ENCODE peak calls at places on chromosome 16, in ten cellular contexts. R, K, Q, X, S, Y, F, N, B and J are unnamed samples.

GRCh38 chr16:16144416-16144815 is 78.9 kb downstream of the ABCC6 start:
- DNase-seq in R (no peak), Q (no peak), Y (no peak), F (no peak), B (no peak), K (no peak), S (no peak), N (no peak), X (no peak), J (no peak)

GRCh38 chr16:57541754-57542435 is 548 bp upstream of the ADGRG5 start:
- DNase-seq in S (peak), X (peak), R (no peak), Y (no peak), Q (no peak), K (no peak), B (no peak), N (no peak), F (no peak), J (no peak)

GRCh38 chr16:1960665-1961630 is 1.6 kb downstream of the NDUFB10 start:
- DNase-seq in K (no peak), F (no peak), Y (no peak), B (no peak), S (no peak), Q (peak), N (no peak), X (peak), R (no peak), J (no peak)

GRCh38 chr16:11857161-11857560 is 5.8 kb upstream of the RSL1D1 start:
- DNase-seq in S (no peak), K (no peak), X (no peak), B (no peak), F (no peak), Y (no peak), R (no peak), Q (no peak), N (no peak), J (no peak)

GRCh38 chr16:58464047-58464915 is 35.7 kb upstream of the NDRG4 start:
- DNase-seq in K (no peak), S (no peak), Y (peak), Q (no peak), X (peak), B (no peak), N (no peak), F (no peak), R (no peak), J (no peak)

GRCh38 chr16:76106647-76107046 is 170.6 kb upstream of the CNTNAP4 start:
- DNase-seq in S (no peak), Y (no peak), F (no peak), X (no peak), B (no peak), Q (no peak), N (no peak), K (no peak), R (no peak), J (no peak)

GRCh38 chr16:66800856-66801255 is 528 bp downstream of the TERB1 start:
- DNase-seq in S (no peak), F (no peak), X (peak), Q (no peak), R (no peak), N (no peak), B (no peak), Y (no peak), K (no peak), J (no peak)

GRCh38 chr16:1498899-1499676 is 5.9 kb downstream of the TELO2 start:
- DNase-seq in S (no peak), Q (no peak), X (no peak), Y (no peak), K (no peak), N (no peak), F (no peak), B (no peak), R (no peak), J (no peak)

GRCh38 chr16:48184681-48185080 is 28.9 kb upstream of the ABCC12 start:
- DNase-seq in R (no peak), Q (no peak), K (no peak), Y (no peak), N (no peak), X (no peak), S (no peak), F (no peak), B (no peak), J (no peak)

GRCh38 chr16:674968-675883 is at the start of gene RHBDL1:
- DNase-seq in B (peak), Q (no peak), S (no peak), X (peak), Y (no peak), K (no peak), N (no peak), F (no peak), R (no peak), J (no peak)

GRCh38 chr16:57609541-57610401 is 18.7 kb upstream of the ADGRG1 start:
- DNase-seq in Q (peak), B (no peak), N (peak), X (peak), S (no peak), Y (peak), F (peak), R (no peak), K (no peak), J (no peak)

GRCh38 chr16:67013823-67014640 is 14.9 kb upstream of the CBFB start:
- DNase-seq in K (no peak), S (peak), F (peak), Y (peak), B (peak), N (peak), R (peak), Q (peak), X (peak), J (no peak)

GRCh38 chr16:8866884-8867482 is 1.8 kb downstream of the CARHSP1 start:
- DNase-seq in N (no peak), X (no peak), R (no peak), F (no peak), Y (no peak), Q (no peak), S (no peak), K (no peak), B (peak), J (no peak)

GRCh38 chr16:68368602-68368944 is 57.8 kb downstream of the PRMT7 start:
- DNase-seq in Q (no peak), B (no peak), N (no peak), R (no peak), Y (no peak), F (no peak), S (no peak), X (no peak), K (no peak), J (no peak)

GRCh38 chr16:65426484-65426883 is 304.6 kb upstream of the CDH11 start:
- DNase-seq in X (no peak), B (no peak), Q (no peak), K (no peak), S (no peak), N (no peak), Y (no peak), F (no peak), R (no peak), J (no peak)

GRCh38 chr16:54326266-54326662 is 39.7 kb upstream of the IRX3 start:
- DNase-seq in Q (no peak), F (no peak), B (no peak), N (no peak), R (no peak), X (no peak), K (no peak), S (no peak), Y (no peak), J (no peak)

GRCh38 chr16:16780588-16780987 is 401.6 kb downstream of the NPIPA7 start:
- DNase-seq in K (no peak), N (no peak), Y (no peak), Q (no peak), X (peak), S (no peak), F (no peak), R (no peak), B (no peak), J (no peak)

GRCh38 chr16:82033006-82033405 is 2.0 kb upstream of the HSD17B2 start:
- DNase-seq in K (no peak), S (no peak), F (peak), X (no peak), R (no peak), Y (no peak), N (peak), Q (no peak), B (no peak), J (no peak)

GRCh38 chr16:69315486-69316311 is 4.5 kb downstream of the VPS4A start:
- DNase-seq in Q (no peak), F (no peak), S (no peak), K (no peak), R (no peak), Y (no peak), B (peak), X (no peak), N (no peak), J (no peak)

GRCh38 chr16:54930034-54930938 is at the start of gene IRX5:
- DNase-seq in Y (peak), B (peak), X (peak), S (peak), F (peak), N (peak), K (peak), R (peak), Q (no peak), J (peak)

GRCh38 chr16:85028638-85029412 is 1.2 kb downstream of the KIAA0513 start:
- DNase-seq in F (no peak), X (peak), Q (peak), K (no peak), B (peak), N (peak), R (no peak), Y (peak), S (no peak), J (no peak)

GRCh38 chr16:24152826-24153225 is 103.3 kb upstream of the CACNG3 start:
- DNase-seq in K (no peak), Y (no peak), Q (no peak), R (no peak), S (no peak), X (no peak), B (no peak), N (no peak), F (no peak), J (no peak)

GRCh38 chr16:19710991-19711545 is 7.0 kb downstream of the KNOP1 start:
- DNase-seq in N (no peak), S (no peak), B (no peak), Q (no peak), F (no peak), Y (no peak), K (no peak), X (no peak), R (no peak), J (no peak)

GRCh38 chr16:84608281-84608680 is 9.6 kb downstream of the COTL1 start:
- DNase-seq in R (no peak), K (no peak), N (no peak), X (no peak), Q (peak), B (no peak), Y (no peak), F (no peak), S (no peak), J (no peak)

GRCh38 chr16:75095637-75096036 is 20.9 kb downstream of the LDHD start:
- DNase-seq in X (no peak), R (no peak), S (no peak), Y (no peak), F (no peak), Q (no peak), N (no peak), B (no peak), K (no peak), J (no peak)

GRCh38 chr16:75097191-75097761 is 19.3 kb downstream of the LDHD start:
- DNase-seq in S (no peak), R (no peak), B (no peak), N (no peak), X (peak), Y (no peak), F (no peak), K (no peak), Q (no peak), J (no peak)

GRCh38 chr16:75097941-75098897 is 18.4 kb downstream of the LDHD start:
- DNase-seq in F (peak), X (peak), S (no peak), B (no peak), Q (peak), Y (no peak), R (peak), K (no peak), N (no peak), J (no peak)

GRCh38 chr16:75095204-75095621 is 21.4 kb downstream of the LDHD start:
- DNase-seq in K (no peak), B (no peak), R (no peak), Y (no peak), F (no peak), X (peak), S (no peak), N (no peak), Q (no peak), J (no peak)

GRCh38 chr16:75096730-75097129 is 19.9 kb downstream of the LDHD start:
- DNase-seq in N (peak), X (peak), R (no peak), F (peak), Q (no peak), B (no peak), Y (no peak), K (no peak), S (no peak), J (no peak)
- TF ChIP-seq CTCF in N (no peak), X (peak), R (no peak), F (peak), Q (no peak), B (no peak), Y (no peak), K (no peak), S (no peak), J (no peak)

DNA sequence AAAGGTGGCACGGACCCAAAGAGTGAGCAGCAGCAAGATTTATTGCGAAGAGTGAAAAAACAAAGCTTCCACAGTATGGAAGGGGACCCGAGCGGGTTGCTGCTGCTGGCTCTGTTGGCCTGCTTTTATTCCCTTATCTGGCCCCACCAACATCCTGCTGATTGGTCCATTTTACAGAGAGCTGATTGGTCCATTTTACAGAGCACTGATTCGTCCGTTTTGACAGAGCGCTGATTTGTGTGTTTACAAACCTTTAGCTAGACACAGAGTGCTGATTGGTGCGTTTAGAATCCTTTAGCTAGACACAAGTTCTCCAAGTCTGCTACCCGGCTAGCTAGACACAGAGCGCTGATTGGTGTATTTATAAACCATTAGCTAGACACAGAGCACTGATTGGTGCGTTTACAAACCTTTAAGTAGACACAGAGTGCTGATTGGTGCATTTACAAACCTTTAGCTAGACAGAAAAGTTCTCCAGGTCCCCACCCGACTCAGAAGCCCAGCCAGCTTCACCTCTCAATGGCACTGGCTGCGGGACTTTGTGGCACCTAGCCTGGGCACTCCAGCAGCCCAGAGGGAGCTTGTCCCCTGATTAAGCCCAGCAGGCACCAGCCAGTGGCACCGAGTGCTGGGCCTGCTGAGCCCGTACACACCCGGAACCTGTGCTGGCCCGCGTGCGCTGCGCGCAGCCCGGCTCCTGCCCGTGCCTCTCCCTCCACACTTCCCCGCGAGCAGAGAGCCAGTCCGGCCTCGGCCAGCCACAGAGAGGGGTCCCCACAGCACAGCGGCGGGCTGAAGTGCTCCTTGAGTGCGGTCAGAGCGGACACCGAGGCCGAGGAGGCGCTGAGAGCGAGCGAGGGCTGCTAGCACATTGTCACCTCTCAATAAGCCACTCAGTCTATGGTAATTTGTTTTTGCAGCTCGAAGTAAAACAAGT is 15.1 kb downstream of the IGSF6 start:
- DNase-seq in S (no peak), R (no peak), N (no peak), K (no peak), Q (no peak), B (no peak), X (no peak), Y (no peak), F (no peak), J (no peak)
- H3K4me3 ChIP-seq in S (no peak), R (no peak), N (no peak), K (no peak), Q (no peak), B (no peak), X (no peak), Y (no peak), F (no peak), J (no peak)

DNA sequence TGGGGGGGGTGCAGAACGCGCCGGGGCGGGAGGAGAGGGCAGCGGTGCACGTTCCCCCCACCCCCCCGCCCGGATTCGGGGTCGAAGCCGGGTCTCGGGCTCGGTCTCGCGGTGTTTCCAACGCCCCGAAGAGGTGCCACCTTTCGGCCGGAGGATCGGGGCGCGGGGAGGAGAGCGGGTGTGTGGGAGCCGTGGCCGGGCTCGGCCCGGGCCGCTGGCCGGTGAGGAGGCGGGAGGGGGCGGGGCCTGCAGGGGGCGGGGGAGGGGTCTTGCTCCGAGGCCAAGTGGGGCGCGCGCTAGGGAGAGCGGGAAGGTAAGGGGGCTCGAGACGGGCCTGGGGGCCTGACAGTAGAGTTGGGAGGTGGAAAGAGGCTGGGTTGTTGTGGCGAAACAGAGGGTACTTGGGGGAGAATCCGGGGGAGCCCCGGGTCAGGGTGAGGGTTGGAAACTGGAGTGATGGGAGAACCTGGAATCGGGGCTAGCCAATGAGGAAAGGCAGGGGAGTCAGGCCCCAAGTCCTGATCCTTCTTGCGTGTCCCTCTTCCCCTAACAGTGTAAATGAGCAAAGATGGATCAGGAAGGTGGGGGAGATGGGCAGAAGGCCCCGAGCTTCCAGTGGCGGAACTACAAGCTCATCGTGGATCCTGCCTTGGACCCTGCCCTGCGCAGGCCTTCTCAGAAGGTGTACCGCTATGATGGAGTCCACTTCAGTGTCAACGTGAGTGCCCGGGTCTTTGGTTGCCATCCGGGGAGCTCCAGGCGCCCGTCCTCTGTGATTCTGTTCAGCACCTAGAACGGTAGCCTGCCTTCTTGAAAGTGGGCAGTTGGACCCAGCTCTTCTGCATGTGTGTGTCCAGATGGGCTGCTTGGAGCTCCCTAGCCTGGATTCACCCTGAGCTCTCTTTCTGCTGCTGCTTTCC is 870 bp downstream of the SETD1A start:
- DNase-seq in Q (peak), N (peak), R (peak), F (peak), S (no peak), Y (peak), X (peak), B (peak), K (no peak), J (no peak)
- TF ChIP-seq CTCF in Q (no peak), N (no peak), R (no peak), F (no peak), S (no peak), Y (no peak), X (no peak), B (no peak), K (no peak), J (no peak)

GRCh38 chr16:31132303-31132978 is 3.1 kb downstream of the PRSS8 start:
- DNase-seq in R (no peak), N (no peak), Y (no peak), X (no peak), F (no peak), B (no peak), Q (no peak), K (no peak), S (no peak), J (no peak)
- H3K4me3 ChIP-seq in R (no peak), N (no peak), Y (no peak), X (no peak), F (no peak), B (no peak), Q (no peak), K (no peak), S (no peak), J (no peak)

DNA sequence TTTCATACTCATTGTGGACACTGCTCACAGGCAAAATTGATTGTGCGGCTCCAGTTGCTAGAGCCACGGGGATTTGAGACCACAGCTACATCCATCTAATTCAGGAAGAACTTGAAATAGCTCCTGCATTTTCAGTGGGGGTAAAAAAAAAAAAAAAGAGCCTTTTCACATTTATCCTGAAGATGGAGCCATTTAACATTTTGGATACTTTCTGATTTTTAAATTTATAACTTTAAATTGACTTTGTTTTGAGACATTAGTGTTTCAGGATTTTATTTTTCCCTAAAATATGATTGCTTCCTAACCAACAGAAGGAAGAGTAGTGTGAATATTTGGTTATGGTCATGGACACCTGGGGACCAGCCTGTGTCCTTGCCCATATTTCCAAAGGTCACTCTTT is 1080.2 kb upstream of the EEF2KMT start:
- DNase-seq in F (no peak), K (no peak), R (no peak), B (no peak), S (no peak), N (no peak), Q (no peak), X (no peak), Y (no peak), J (no peak)
- TF ChIP-seq CTCF in F (no peak), K (no peak), R (no peak), B (no peak), S (no peak), N (no peak), Q (no peak), X (peak), Y (no peak), J (no peak)

DNA sequence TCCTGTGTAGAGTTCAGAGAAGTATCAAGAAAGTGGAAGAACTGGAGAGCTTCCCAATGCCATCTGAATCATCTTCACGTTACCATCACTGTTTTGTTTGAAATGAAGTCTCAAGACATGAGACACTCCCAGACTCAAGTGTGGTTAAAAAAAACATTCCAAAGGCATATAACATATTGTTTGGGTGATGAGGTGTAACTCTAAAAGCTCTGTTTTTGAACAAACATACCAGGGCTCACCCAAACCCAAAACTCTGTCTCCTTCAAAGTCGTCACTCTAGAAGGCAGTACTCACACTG is 6.3 kb upstream of the ZCCHC14 start:
- DNase-seq in X (no peak), F (no peak), K (peak), S (no peak), Q (no peak), N (no peak), Y (no peak), B (no peak), R (no peak), J (no peak)
- H3K4me3 ChIP-seq in X (no peak), F (no peak), K (no peak), S (no peak), Q (no peak), N (no peak), Y (no peak), B (no peak), R (no peak), J (no peak)